ENCODE peak calls at places on chromosomes 5 and 9, in nine cellular contexts. V is H54, Q is retina, X is progenitor cell of endocrine pancreas, O is Calu3, I is right atrium auricular region, R is hypothalamus, B is NCI-H187 treated with DMSO at 0.1 percent for 48 hours, K is germinal center. W is an unnamed sample.

GRCh38 chr9:127388037-127388855 is 8.7 kb upstream of the SLC2A8 start:
- DNase-seq in V (peak), Q (peak), X (no peak), O (peak), I (peak), R (no peak), B (no peak), K (no peak), W (peak)

GRCh38 chr5:16406630-16407029 is 59.0 kb downstream of the ZNF622 start:
- DNase-seq in V (no peak), Q (no peak), X (no peak), O (no peak), I (no peak), R (no peak), B (no peak), K (no peak), W (no peak)

GRCh38 chr9:86549434-86549833 is 195.2 kb upstream of the TUT7 start:
- DNase-seq in V (no peak), Q (no peak), X (no peak), O (no peak), I (no peak), R (no peak), B (no peak), K (no peak), W (no peak)

GRCh38 chr5:1429066-1429465 is 16.2 kb downstream of the SLC6A3 start:
- DNase-seq in V (no peak), Q (no peak), X (no peak), O (no peak), I (no peak), R (no peak), B (no peak), K (no peak), W (no peak)

GRCh38 chr9:22079873-22080341 is 70.8 kb upstream of the CDKN2B start:
- DNase-seq in V (no peak), Q (no peak), X (no peak), O (peak), I (peak), R (no peak), B (no peak), K (no peak), W (no peak)

GRCh38 chr5:53983568-53984465 is 326.6 kb downstream of the ARL15 start:
- DNase-seq in V (peak), Q (no peak), X (no peak), O (no peak), I (no peak), R (no peak), B (no peak), K (no peak), W (no peak)

GRCh38 chr9:125538092-125538473 is 168.9 kb downstream of the MAPKAP1 start:
- DNase-seq in V (peak), Q (no peak), X (no peak), O (peak), I (no peak), R (no peak), B (no peak), K (no peak), W (peak)

GRCh38 chr9:113464286-113464660 is 746 bp downstream of the RGS3 start:
- DNase-seq in V (no peak), Q (no peak), X (no peak), O (no peak), I (no peak), R (no peak), B (no peak), K (no peak), W (no peak)

GRCh38 chr9:136551401-136552116 is 5.7 kb upstream of the NOTCH1 start:
- DNase-seq in V (peak), Q (no peak), X (no peak), O (peak), I (peak), R (no peak), B (no peak), K (peak), W (no peak)

GRCh38 chr5:151155777-151156731 is 1.5 kb downstream of the ANXA6 start:
- DNase-seq in V (peak), Q (peak), X (no peak), O (no peak), I (no peak), R (no peak), B (no peak), K (peak), W (no peak)

GRCh38 chr9:89675403-89675771 is 70.6 kb downstream of the GADD45G start:
- DNase-seq in V (no peak), Q (no peak), X (no peak), O (no peak), I (no peak), R (no peak), B (no peak), K (no peak), W (no peak)

GRCh38 chr5:94855543-94855942 is 237.1 kb downstream of the SLF1 start:
- DNase-seq in V (no peak), Q (no peak), X (no peak), O (no peak), I (no peak), R (no peak), B (no peak), K (no peak), W (no peak)

GRCh38 chr9:121736147-121736721 is 84.8 kb downstream of the DAB2IP start:
- DNase-seq in V (no peak), Q (peak), X (peak), O (peak), I (peak), R (no peak), B (no peak), K (peak), W (no peak)

GRCh38 chr5:176438959-176439757 is 9.0 kb upstream of the FAF2 start:
- DNase-seq in V (no peak), Q (no peak), X (no peak), O (no peak), I (no peak), R (no peak), B (no peak), K (no peak), W (no peak)

GRCh38 chr5:134136771-134137170 is 22.3 kb downstream of the TCF7 start:
- DNase-seq in V (no peak), Q (no peak), X (no peak), O (no peak), I (peak), R (no peak), B (no peak), K (no peak), W (no peak)

GRCh38 chr5:140318778-140319177 is 15.9 kb upstream of the PFDN1 start:
- DNase-seq in V (no peak), Q (no peak), X (no peak), O (no peak), I (peak), R (no peak), B (no peak), K (no peak), W (no peak)

GRCh38 chr9:133953976-133954709 is 38.0 kb downstream of the VAV2 start:
- DNase-seq in V (no peak), Q (no peak), X (no peak), O (no peak), I (no peak), R (no peak), B (no peak), K (no peak), W (no peak)

GRCh38 chr9:86282979-86283535 is 719 bp upstream of the ISCA1 start:
- DNase-seq in V (peak), Q (no peak), X (no peak), O (no peak), I (no peak), R (no peak), B (no peak), K (no peak), W (no peak)

GRCh38 chr9:125889524-125890473 is 142.6 kb downstream of the PBX3 start:
- DNase-seq in V (no peak), Q (peak), X (peak), O (peak), I (no peak), R (peak), B (no peak), K (peak), W (no peak)

GRCh38 chr9:121240394-121241145 is 27.4 kb upstream of the GSN start:
- DNase-seq in V (no peak), Q (no peak), X (no peak), O (no peak), I (no peak), R (no peak), B (no peak), K (no peak), W (no peak)

GRCh38 chr5:17413691-17414090 is 84.3 kb upstream of the TAF11L2 start:
- DNase-seq in V (no peak), Q (no peak), X (no peak), O (no peak), I (no peak), R (no peak), B (no peak), K (no peak), W (no peak)

GRCh38 chr5:124876564-124876963 is 130.1 kb upstream of the ZNF608 start:
- DNase-seq in V (no peak), Q (no peak), X (no peak), O (no peak), I (no peak), R (no peak), B (no peak), K (no peak), W (no peak)

GRCh38 chr9:125332527-125332926 is 70.9 kb downstream of the GAPVD1 start:
- DNase-seq in V (no peak), Q (no peak), X (no peak), O (no peak), I (no peak), R (no peak), B (no peak), K (no peak), W (no peak)

GRCh38 chr5:177473461-177473991 is at the start of gene DBN1:
- DNase-seq in V (peak), Q (peak), X (peak), O (peak), I (no peak), R (no peak), B (no peak), K (peak), W (no peak)

GRCh38 chr5:169828385-169828784 is 151.9 kb downstream of the INSYN2B start:
- DNase-seq in V (no peak), Q (no peak), X (no peak), O (no peak), I (no peak), R (no peak), B (no peak), K (no peak), W (no peak)

GRCh38 chr5:12777342-12777741 is 873.1 kb upstream of the CTNND2 start:
- DNase-seq in V (no peak), Q (no peak), X (no peak), O (no peak), I (no peak), R (no peak), B (no peak), K (no peak), W (no peak)

GRCh38 chr5:1183424-1184162 is 17.8 kb upstream of the SLC6A19 start:
- DNase-seq in V (no peak), Q (no peak), X (no peak), O (no peak), I (no peak), R (no peak), B (no peak), K (no peak), W (no peak)

GRCh38 chr9:86454701-86455402 is 100.6 kb upstream of the TUT7 start:
- DNase-seq in V (no peak), Q (no peak), X (no peak), O (no peak), I (no peak), R (no peak), B (no peak), K (no peak), W (no peak)

GRCh38 chr5:16957305-16958165 is 21.4 kb upstream of the MYO10 start:
- DNase-seq in V (peak), Q (no peak), X (no peak), O (no peak), I (no peak), R (no peak), B (no peak), K (no peak), W (no peak)

W was measured in HCT116.